ENCODE peak calls at places on chromosomes 6 and 20, in four cellular contexts. One of them, this sample, is unnamed.

GRCh38 chr20:63204362-63204761 is 11.6 kb downstream of the YTHDF1 start:
- DNase-seq in activated CD4-positive, alpha-beta T cell treated with anti-CD3 and anti-CD28 coated beads, Interleukin-2, amount 50 U/mL, for 1 hour: no peak
- DNase-seq in T-cell: no peak
- DNase-seq in ELR: no peak
- DNase-seq in this sample: no peak

GRCh38 chr20:54219751-54220426 is 12.0 kb downstream of the PFDN4 start:
- DNase-seq in activated CD4-positive, alpha-beta T cell treated with anti-CD3 and anti-CD28 coated beads, Interleukin-2, amount 50 U/mL, for 1 hour: no peak
- DNase-seq in ELR: peak; percentile 59
- DNase-seq in T-cell: no peak
- DNase-seq in this sample: no peak

GRCh38 chr6:147508871-147509608 is 550 bp downstream of the SAMD5 start:
- DNase-seq in ELR: peak; percentile 34
- DNase-seq in activated CD4-positive, alpha-beta T cell treated with anti-CD3 and anti-CD28 coated beads, Interleukin-2, amount 50 U/mL, for 1 hour: no peak
- DNase-seq in T-cell: no peak
- DNase-seq in this sample: no peak

GRCh38 chr6:19988555-19988954 is 151.4 kb downstream of the ID4 start:
- DNase-seq in activated CD4-positive, alpha-beta T cell treated with anti-CD3 and anti-CD28 coated beads, Interleukin-2, amount 50 U/mL, for 1 hour: no peak
- DNase-seq in T-cell: no peak
- DNase-seq in ELR: peak; percentile 23
- DNase-seq in this sample: no peak

GRCh38 chr6:118584906-118585305 is 36.8 kb downstream of the PLN start:
- DNase-seq in ELR: no peak
- DNase-seq in T-cell: no peak
- DNase-seq in activated CD4-positive, alpha-beta T cell treated with anti-CD3 and anti-CD28 coated beads, Interleukin-2, amount 50 U/mL, for 1 hour: no peak
- DNase-seq in this sample: no peak

GRCh38 chr6:161414180-161414579 is 140.3 kb upstream of the AGPAT4 start:
- DNase-seq in activated CD4-positive, alpha-beta T cell treated with anti-CD3 and anti-CD28 coated beads, Interleukin-2, amount 50 U/mL, for 1 hour: no peak
- DNase-seq in ELR: peak; percentile 33
- DNase-seq in T-cell: no peak
- DNase-seq in this sample: no peak

GRCh38 chr6:29845405-29846006 is 17.9 kb downstream of the HLA-G start:
- DNase-seq in T-cell: no peak
- DNase-seq in ELR: peak; percentile 8
- DNase-seq in activated CD4-positive, alpha-beta T cell treated with anti-CD3 and anti-CD28 coated beads, Interleukin-2, amount 50 U/mL, for 1 hour: no peak
- DNase-seq in this sample: no peak

GRCh38 chr6:119479860-119480655 is 130.5 kb upstream of the MAN1A1 start:
- DNase-seq in activated CD4-positive, alpha-beta T cell treated with anti-CD3 and anti-CD28 coated beads, Interleukin-2, amount 50 U/mL, for 1 hour: no peak
- DNase-seq in T-cell: no peak
- DNase-seq in ELR: peak; percentile 23
- DNase-seq in this sample: no peak

GRCh38 chr6:139853302-139853992 is 479.0 kb upstream of the CITED2 start:
- DNase-seq in T-cell: no peak
- DNase-seq in activated CD4-positive, alpha-beta T cell treated with anti-CD3 and anti-CD28 coated beads, Interleukin-2, amount 50 U/mL, for 1 hour: no peak
- DNase-seq in ELR: peak; percentile 84
- DNase-seq in this sample: no peak

GRCh38 chr6:143901885-143902708 is 37.8 kb downstream of the ZC2HC1B start:
- DNase-seq in activated CD4-positive, alpha-beta T cell treated with anti-CD3 and anti-CD28 coated beads, Interleukin-2, amount 50 U/mL, for 1 hour: no peak
- DNase-seq in ELR: no peak
- DNase-seq in T-cell: no peak
- DNase-seq in this sample: no peak

GRCh38 chr6:121157913-121158312 is 176.4 kb downstream of the TBC1D32 start:
- DNase-seq in T-cell: no peak
- DNase-seq in activated CD4-positive, alpha-beta T cell treated with anti-CD3 and anti-CD28 coated beads, Interleukin-2, amount 50 U/mL, for 1 hour: no peak
- DNase-seq in ELR: peak; percentile 15
- DNase-seq in this sample: no peak

GRCh38 chr6:7171119-7171518 is 63.4 kb downstream of the RREB1 start:
- DNase-seq in activated CD4-positive, alpha-beta T cell treated with anti-CD3 and anti-CD28 coated beads, Interleukin-2, amount 50 U/mL, for 1 hour: no peak
- DNase-seq in T-cell: no peak
- DNase-seq in ELR: no peak
- DNase-seq in this sample: no peak

GRCh38 chr6:141164042-141164748 is 968.5 kb upstream of the GJE1 start:
- DNase-seq in ELR: no peak
- DNase-seq in T-cell: no peak
- DNase-seq in activated CD4-positive, alpha-beta T cell treated with anti-CD3 and anti-CD28 coated beads, Interleukin-2, amount 50 U/mL, for 1 hour: no peak
- DNase-seq in this sample: no peak

This sample was measured in CD4-positive, alpha-beta memory T cell.